ENCODE peak calls at places on chromosomes 3 and 15, in ten cellular contexts. B is osteocyte, O is astrocyte of the spinal cord, U is GM12878, S is cardiac fibroblast, T is endodermal cell, I is nephron progenitor cell, Z is mucosa of descending colon, L is endothelial cell of umbilical vein, Q is A549. A is an unnamed sample.

GRCh38 chr15:35019401-35020327 is 31.6 kb upstream of the ZNF770 start:
- DNase-seq in B (no peak), O (no peak), U (no peak), S (peak; percentile 32), T (peak; percentile 72), I (peak; percentile 6), Z (peak; percentile 3), L (no peak), Q (peak; percentile 41), A (no peak)

GRCh38 chr3:114623420-114624046 is 329.7 kb downstream of the TIGIT start:
- DNase-seq in B (no peak), O (no peak), U (no peak), S (peak; percentile 38), T (no peak), I (no peak), Z (no peak), L (peak; percentile 39), Q (peak; percentile 27), A (no peak)

GRCh38 chr15:40736575-40736974 is 18.5 kb downstream of the RMDN3 start:
- DNase-seq in B (no peak), O (no peak), U (no peak), S (no peak), T (no peak), I (no peak), Z (no peak), L (no peak), Q (no peak), A (no peak)

GRCh38 chr15:40894689-40895308 is 549 bp downstream of the VPS18 start:
- DNase-seq in B (no peak), O (peak; percentile 68), U (no peak), S (peak; percentile 80), T (peak; percentile 92), I (peak; percentile 61), Z (peak; percentile 65), L (peak; percentile 73), Q (peak; percentile 73), A (peak; percentile 75)

GRCh38 chr3:106635271-106635670 is 742.0 kb upstream of the CCDC54 start:
- DNase-seq in B (no peak), O (peak; percentile 91), U (no peak), S (peak; percentile 91), T (no peak), I (no peak), Z (no peak), L (no peak), Q (no peak), A (no peak)

GRCh38 chr3:124246366-124246765 is 254.4 kb upstream of the ROPN1 start:
- DNase-seq in B (no peak), O (peak; percentile 24), U (no peak), S (no peak), T (no peak), I (no peak), Z (no peak), L (no peak), Q (no peak), A (no peak)

GRCh38 chr3:183464480-183464879 is 36.1 kb upstream of the MCF2L2 start:
- DNase-seq in B (no peak), O (no peak), U (no peak), S (no peak), T (no peak), I (no peak), Z (no peak), L (no peak), Q (no peak), A (no peak)

GRCh38 chr3:52195823-52196331 is 2.1 kb upstream of the ALAS1 start:
- DNase-seq in B (no peak), O (no peak), U (no peak), S (peak; percentile 81), T (no peak), I (no peak), Z (peak; percentile 57), L (peak; percentile 29), Q (no peak), A (no peak)

GRCh38 chr3:12454076-12454807 is 30.0 kb upstream of the TSEN2 start:
- DNase-seq in B (no peak), O (no peak), U (no peak), S (peak; percentile 69), T (peak; percentile 60), I (no peak), Z (no peak), L (no peak), Q (no peak), A (no peak)

GRCh38 chr3:29978036-29978435 is 628.4 kb upstream of the TGFBR2 start:
- DNase-seq in B (no peak), O (no peak), U (no peak), S (peak; percentile 21), T (no peak), I (no peak), Z (no peak), L (no peak), Q (no peak), A (no peak)

GRCh38 chr3:68249265-68249664 is 594.9 kb upstream of the SUCLG2 start:
- DNase-seq in B (no peak), O (no peak), U (no peak), S (no peak), T (no peak), I (no peak), Z (no peak), L (no peak), Q (no peak), A (no peak)

DNA sequence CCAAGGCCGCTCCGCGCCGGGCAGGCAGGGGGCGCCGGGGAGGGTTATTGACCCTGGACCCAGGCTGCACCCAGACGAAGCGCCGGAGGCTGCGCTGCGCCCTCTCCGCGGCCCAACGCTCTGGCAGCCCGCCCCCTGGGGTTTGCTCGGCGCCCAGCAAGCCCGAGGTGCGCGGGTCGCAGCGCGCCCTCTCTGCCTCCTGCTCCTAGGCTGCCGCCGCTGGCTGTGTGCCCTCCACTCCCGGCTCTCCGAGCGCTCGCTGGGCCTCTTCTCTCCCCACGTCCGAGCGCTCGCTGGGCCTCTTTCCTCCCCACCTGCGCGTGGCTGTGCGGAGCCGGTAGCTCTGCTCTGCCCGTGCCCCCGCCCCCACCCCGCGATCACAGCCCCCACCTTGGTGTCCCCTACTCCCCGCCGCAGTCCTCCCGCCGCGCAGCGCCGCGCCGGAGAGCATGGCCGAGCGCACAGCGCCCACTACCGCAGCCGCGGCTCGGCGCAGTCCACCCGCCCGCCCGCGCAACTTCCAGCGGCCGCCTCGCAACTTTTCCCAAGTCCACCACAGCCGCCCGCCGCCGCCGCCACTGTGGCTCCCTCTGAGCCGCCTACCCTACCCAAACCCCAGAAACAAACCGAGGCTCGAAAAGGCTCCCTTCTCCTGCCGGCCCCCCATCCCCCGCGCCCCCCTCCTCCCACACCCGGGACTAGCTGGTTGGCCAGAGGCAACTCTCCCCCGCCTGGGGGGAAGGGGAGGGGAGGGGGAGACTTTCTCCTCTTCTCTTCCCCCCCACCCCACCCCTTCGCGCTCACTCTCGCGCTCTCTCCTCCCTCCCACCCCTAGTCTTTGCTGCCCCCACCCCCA is 1.1 kb downstream of the MECOM start:
- DNase-seq in B (peak; percentile 89), O (peak; percentile 63), U (no peak), S (peak; percentile 69), T (peak; percentile 94), I (peak; percentile 91), Z (peak; percentile 80), L (peak; percentile 84), Q (peak; percentile 63), A (peak; percentile 89)
- TF ChIP-seq CTCF in B (peak; percentile 69), O (peak; percentile 57), U (peak; percentile 38), S (peak; percentile 23), T (peak; percentile 82), I (peak; percentile 75), Z (peak; percentile 60), L (peak; percentile 46), Q (peak; percentile 45), A (peak; percentile 80)

GRCh38 chr3:195461518-195462307 is 18.9 kb upstream of the ACAP2 start:
- DNase-seq in B (no peak), O (no peak), U (no peak), S (no peak), T (peak; percentile 48), I (no peak), Z (peak; percentile 37), L (no peak), Q (no peak), A (no peak)

GRCh38 chr3:195455789-195456188 is 13.0 kb upstream of the ACAP2 start:
- DNase-seq in B (no peak), O (no peak), U (no peak), S (no peak), T (no peak), I (no peak), Z (no peak), L (no peak), Q (no peak), A (no peak)

GRCh38 chr3:195462308-195462610 is 19.4 kb upstream of the ACAP2 start:
- DNase-seq in B (no peak), O (no peak), U (no peak), S (peak; percentile 19), T (no peak), I (no peak), Z (no peak), L (no peak), Q (no peak), A (no peak)

GRCh38 chr3:195460355-195460754 is 17.5 kb upstream of the ACAP2 start:
- DNase-seq in B (no peak), O (no peak), U (no peak), S (no peak), T (no peak), I (no peak), Z (no peak), L (no peak), Q (no peak), A (no peak)

GRCh38 chr3:195458188-195458800 is 15.5 kb upstream of the ACAP2 start:
- DNase-seq in B (no peak), O (peak; percentile 5), U (no peak), S (peak; percentile 39), T (no peak), I (no peak), Z (peak; percentile 24), L (peak; percentile 32), Q (no peak), A (no peak)
- TF ChIP-seq CTCF in B (no peak), O (no peak), U (no peak), S (no peak), T (no peak), I (no peak), Z (no peak), L (no peak), Q (no peak), A (no peak)

GRCh38 chr3:147361671-147362420 is 44.5 kb downstream of the ZIC4 start:
- DNase-seq in B (no peak), O (peak; percentile 25), U (no peak), S (peak; percentile 10), T (peak; percentile 96), I (peak; percentile 73), Z (peak; percentile 42), L (no peak), Q (peak; percentile 27), A (no peak)
- TF ChIP-seq CTCF in B (peak; percentile 63), O (peak; percentile 75), U (peak; percentile 61), S (peak; percentile 42), T (peak; percentile 96), I (peak; percentile 75), Z (peak; percentile 26), L (peak; percentile 73), Q (peak; percentile 34), A (peak; percentile 88)

DNA sequence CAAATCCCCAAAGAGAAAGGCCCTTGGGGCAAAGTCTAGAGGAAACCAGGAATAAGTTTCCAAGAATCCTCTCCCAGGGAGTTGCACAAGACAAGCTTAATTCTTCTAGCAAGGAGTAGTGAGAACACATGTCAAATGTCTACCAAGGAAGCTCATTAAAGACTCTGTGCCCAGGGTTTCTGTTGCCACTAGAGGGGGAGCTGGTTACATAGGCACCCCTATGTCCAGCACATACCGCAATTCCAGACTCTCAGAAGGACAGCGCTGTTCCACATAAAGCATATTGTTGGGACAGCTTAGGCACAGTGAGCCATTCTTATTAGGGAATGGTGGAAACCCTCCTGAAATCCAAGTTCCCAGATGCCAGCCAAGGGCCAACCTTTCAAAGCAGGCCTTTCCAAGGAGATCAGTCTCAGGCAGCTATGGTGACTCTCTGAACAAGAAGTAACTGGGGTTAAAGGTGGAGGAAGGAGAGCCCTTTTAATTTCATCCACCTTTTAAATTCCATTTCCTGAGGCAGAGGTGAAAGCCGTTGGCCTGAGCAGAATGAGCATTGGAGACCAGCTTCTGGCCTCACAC is 194.1 kb downstream of the UACA start:
- DNase-seq in B (no peak), O (peak; percentile 58), U (no peak), S (peak; percentile 70), T (peak; percentile 63), I (no peak), Z (no peak), L (peak; percentile 71), Q (peak; percentile 77), A (no peak)
- TF ChIP-seq CTCF in B (peak; percentile 58), O (peak; percentile 77), U (peak; percentile 38), S (peak; percentile 80), T (peak; percentile 73), I (peak; percentile 18), Z (no peak), L (peak; percentile 55), Q (peak; percentile 67), A (peak; percentile 51)